ENCODE peak calls at places on chromosomes 4 and X, in ten cellular contexts. M is A549; W is mucosa of descending colon; E is suprapubic skin; T is CD4-positive, CD25-positive, alpha-beta regulatory T cell; Q is spleen; U is HAP-1; G is left lung; X is Karpas-422; L is Peyer's patch. J is an unnamed sample. For H3K4me1, the result is how much of the 10 kb centered on the place peaks cover.

GRCh38 chrX:72110051-72110926 is 21.4 kb downstream of the RTL5 start:
- DNase-seq in U (peak), L (no peak), Q (no peak), W (no peak), G (no peak), E (no peak), X (no peak), T (no peak), M (no peak), J (no peak)

GRCh38 chrX:46587753-46588171 is 14.2 kb downstream of the CHST7 start:
- DNase-seq in M (no peak), Q (no peak), L (no peak), U (no peak), X (no peak), W (no peak), T (no peak), E (no peak), G (no peak), J (no peak)

GRCh38 chr4:111466821-111467605 is 678.2 kb upstream of the FAM241A start:
- DNase-seq in W (no peak), Q (no peak), M (no peak), L (no peak), T (no peak), G (no peak), E (no peak), U (no peak), X (no peak), J (no peak)

GRCh38 chr4:119059221-119059620 is 76.4 kb upstream of the MYOZ2 start:
- DNase-seq in Q (no peak), E (no peak), L (no peak), M (no peak), U (no peak), T (no peak), X (no peak), G (no peak), W (no peak), J (no peak)

GRCh38 chr4:88587285-88587684 is 5.0 kb upstream of the HERC3 start:
- DNase-seq in M (no peak), T (no peak), E (no peak), G (no peak), Q (no peak), L (no peak), U (no peak), X (no peak), W (no peak), J (no peak)

GRCh38 chrX:153766098-153766817 is 2.2 kb downstream of the PLXNB3 start:
- DNase-seq in Q (peak), X (no peak), L (peak), U (peak), G (no peak), M (no peak), T (no peak), E (peak), W (peak), J (peak)

GRCh38 chr4:95580226-95580625 is 31.5 kb upstream of the UNC5C start:
- DNase-seq in W (no peak), X (no peak), E (no peak), G (no peak), M (no peak), Q (no peak), T (no peak), U (no peak), L (no peak), J (no peak)

GRCh38 chr4:15482842-15483241 is 13.2 kb downstream of the CC2D2A start:
- DNase-seq in T (no peak), M (no peak), W (no peak), L (no peak), E (no peak), X (no peak), U (no peak), Q (no peak), G (no peak), J (no peak)

GRCh38 chrX:120751683-120752082 is 121.8 kb upstream of the C1GALT1C1 start:
- DNase-seq in X (no peak), G (no peak), Q (no peak), U (no peak), T (no peak), L (no peak), M (no peak), E (no peak), W (no peak), J (peak)

GRCh38 chr4:173171987-173172386 is 3.4 kb downstream of the GALNT7 start:
- DNase-seq in Q (no peak), G (no peak), U (no peak), E (no peak), T (no peak), L (no peak), W (no peak), X (no peak), M (no peak), J (no peak)
- H3K4me1 ChIP-seq in Q (under half), G (under half), U (under half), E (under half), T (under half), L (under half), W (under half), X (half or more), M (half or more), J (under half)

GRCh38 chr4:5795580-5795979 is 84.6 kb downstream of the EVC start:
- DNase-seq in E (no peak), L (no peak), Q (no peak), W (no peak), T (no peak), G (no peak), X (no peak), U (no peak), M (no peak), J (no peak)

GRCh38 chr4:5797866-5798265 is 86.9 kb downstream of the EVC start:
- DNase-seq in L (peak), M (no peak), G (no peak), W (no peak), X (no peak), E (peak), U (no peak), T (no peak), Q (peak), J (no peak)

GRCh38 chr4:5798946-5799345 is 87.9 kb downstream of the EVC start:
- DNase-seq in T (no peak), G (no peak), X (no peak), L (no peak), W (no peak), M (no peak), Q (no peak), E (peak), U (no peak), J (no peak)

GRCh38 chr4:5798447-5798846 is 87.4 kb downstream of the EVC start:
- DNase-seq in L (no peak), X (no peak), W (no peak), Q (peak), U (no peak), M (no peak), T (no peak), E (peak), G (no peak), J (no peak)

DNA sequence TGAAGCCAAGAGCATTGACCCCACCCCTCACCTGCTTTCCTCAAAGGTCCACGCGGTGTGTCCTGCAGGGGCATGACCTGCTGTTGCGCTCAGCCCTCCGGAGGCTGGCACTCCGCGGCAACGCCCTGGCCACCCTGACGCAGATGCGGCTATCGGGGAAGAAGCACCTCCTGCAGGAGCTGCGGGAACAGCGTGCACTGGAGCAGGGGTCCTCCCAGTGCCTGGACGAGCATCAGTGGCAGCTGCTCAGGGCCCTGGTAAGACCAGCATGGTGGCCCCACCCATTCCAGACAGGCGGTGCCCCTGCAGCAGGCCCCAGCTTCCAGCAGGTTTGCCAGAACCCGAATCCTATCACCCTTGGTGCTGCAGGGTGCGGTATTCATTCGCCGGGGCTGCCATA is 86.0 kb downstream of the EVC start:
- DNase-seq in G (no peak), M (no peak), U (no peak), W (no peak), X (no peak), T (no peak), Q (peak), E (no peak), L (peak), J (no peak)
- H3K4me1 ChIP-seq in G (under half), M (under half), U (under half), W (under half), X (under half), T (under half), Q (under half), E (under half), L (under half), J (under half)

GRCh38 chrX:69025802-69026301 is 139.4 kb downstream of the PJA1 start:
- DNase-seq in T (no peak), L (no peak), E (no peak), Q (no peak), U (no peak), G (no peak), W (no peak), X (no peak), M (no peak), J (no peak)
- H3K4me1 ChIP-seq in T (under half), L (under half), E (under half), Q (under half), U (under half), G (under half), W (under half), X (under half), M (under half), J (under half)

GRCh38 chr4:32569844-32570243 is 1849.7 kb downstream of the PCDH7 start:
- DNase-seq in M (no peak), G (no peak), T (no peak), X (no peak), Q (no peak), W (no peak), U (no peak), L (no peak), E (no peak), J (peak)
- H3K4me1 ChIP-seq in M (under half), G (under half), T (under half), X (under half), Q (under half), W (under half), U (under half), L (under half), E (under half), J (half or more)

GRCh38 chr4:139721789-139722188 is 56.2 kb downstream of the MGST2 start:
- DNase-seq in L (no peak), E (no peak), G (no peak), T (no peak), M (no peak), W (no peak), X (no peak), U (no peak), Q (no peak), J (no peak)
- H3K4me1 ChIP-seq in L (under half), E (under half), G (under half), T (under half), M (under half), W (under half), X (under half), U (under half), Q (under half), J (under half)

DNA sequence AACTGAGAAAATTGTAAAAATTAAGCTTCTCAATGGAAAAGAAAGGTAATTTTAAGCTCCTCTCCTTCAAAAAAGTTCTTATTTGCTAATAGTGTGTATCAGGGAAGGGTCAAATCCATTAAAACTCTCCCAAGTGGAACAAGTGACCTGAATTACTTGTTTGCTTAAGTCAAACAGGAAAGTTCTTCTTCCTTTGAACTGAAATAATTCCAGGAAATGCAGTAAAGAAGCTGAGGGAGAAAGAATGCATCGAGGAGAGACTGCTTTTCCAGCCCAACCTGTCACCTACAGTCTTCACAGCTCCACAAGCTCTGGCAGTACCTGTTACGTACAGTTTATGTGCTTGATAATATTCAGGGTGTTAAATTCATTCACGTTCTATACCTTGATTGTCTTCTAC is 131.1 kb downstream of the KLHL8 start:
- DNase-seq in W (no peak), Q (no peak), X (no peak), T (no peak), M (no peak), L (no peak), G (no peak), E (no peak), U (no peak), J (no peak)
- H3K4me1 ChIP-seq in W (under half), Q (under half), X (under half), T (under half), M (under half), L (under half), G (under half), E (half or more), U (under half), J (under half)

GRCh38 chr4:122847931-122848330 is 21.3 kb downstream of the FGF2 start:
- DNase-seq in W (no peak), X (no peak), M (no peak), Q (no peak), E (no peak), L (no peak), U (no peak), G (no peak), T (no peak), J (no peak)
- H3K4me1 ChIP-seq in W (under half), X (under half), M (half or more), Q (under half), E (under half), L (under half), U (under half), G (under half), T (under half), J (under half)